ENCODE peak calls at places on chromosomes 16 and 17, in nine cellular contexts. One of them, this sample, is unnamed.

GRCh38 chr16:67244387-67245188 is 2.7 kb downstream of the FHOD1 start:
- DNase-seq in activated gamma-delta T cell treated with Interleukin-2 at 50 U/mL for 16 hours: peak; percentile 78
- DNase-seq in activated effector memory CD4-positive, alpha-beta T cell treated with Interleukin-2 at 50 U/mL for 16 hours: peak; percentile 65
- DNase-seq in Calu3: peak; percentile 45
- DNase-seq in activated CD8-positive, alpha-beta memory T cell treated with anti-CD3 and anti-CD28 coated beads for 48 hours: peak; percentile 44
- DNase-seq in GM12891: peak; percentile 79
- DNase-seq in C1 segment of cervical spinal cord: peak; percentile 72
- DNase-seq in astrocyte of the cerebellum: peak; percentile 53
- DNase-seq in amniotic stem cell: peak; percentile 83
- DNase-seq in this sample: no peak

GRCh38 chr17:7408341-7408740 is 696 bp downstream of the NLGN2 start:
- DNase-seq in activated gamma-delta T cell treated with Interleukin-2 at 50 U/mL for 16 hours: peak; percentile 26
- DNase-seq in activated effector memory CD4-positive, alpha-beta T cell treated with Interleukin-2 at 50 U/mL for 16 hours: peak; percentile 18
- DNase-seq in Calu3: no peak
- DNase-seq in activated CD8-positive, alpha-beta memory T cell treated with anti-CD3 and anti-CD28 coated beads for 48 hours: no peak
- DNase-seq in GM12891: no peak
- DNase-seq in C1 segment of cervical spinal cord: no peak
- DNase-seq in astrocyte of the cerebellum: no peak
- DNase-seq in amniotic stem cell: no peak
- DNase-seq in this sample: no peak

GRCh38 chr16:9042943-9043680 is 48.3 kb upstream of the HAPSTR1 start:
- DNase-seq in activated gamma-delta T cell treated with Interleukin-2 at 50 U/mL for 16 hours: no peak
- DNase-seq in activated effector memory CD4-positive, alpha-beta T cell treated with Interleukin-2 at 50 U/mL for 16 hours: no peak
- DNase-seq in Calu3: no peak
- DNase-seq in activated CD8-positive, alpha-beta memory T cell treated with anti-CD3 and anti-CD28 coated beads for 48 hours: no peak
- DNase-seq in GM12891: no peak
- DNase-seq in C1 segment of cervical spinal cord: no peak
- DNase-seq in astrocyte of the cerebellum: peak; percentile 53
- DNase-seq in amniotic stem cell: peak; percentile 61
- DNase-seq in this sample: no peak

GRCh38 chr16:85354623-85355514 is 242.6 kb upstream of the CIBAR2 start:
- DNase-seq in activated gamma-delta T cell treated with Interleukin-2 at 50 U/mL for 16 hours: no peak
- DNase-seq in activated effector memory CD4-positive, alpha-beta T cell treated with Interleukin-2 at 50 U/mL for 16 hours: no peak
- DNase-seq in Calu3: no peak
- DNase-seq in activated CD8-positive, alpha-beta memory T cell treated with anti-CD3 and anti-CD28 coated beads for 48 hours: no peak
- DNase-seq in GM12891: no peak
- DNase-seq in C1 segment of cervical spinal cord: no peak
- DNase-seq in astrocyte of the cerebellum: peak; percentile 60
- DNase-seq in amniotic stem cell: peak; percentile 54
- DNase-seq in this sample: no peak

GRCh38 chr16:49674255-49674980 is 181.5 kb downstream of the ZNF423 start:
- DNase-seq in activated gamma-delta T cell treated with Interleukin-2 at 50 U/mL for 16 hours: no peak
- DNase-seq in activated effector memory CD4-positive, alpha-beta T cell treated with Interleukin-2 at 50 U/mL for 16 hours: no peak
- DNase-seq in Calu3: no peak
- DNase-seq in activated CD8-positive, alpha-beta memory T cell treated with anti-CD3 and anti-CD28 coated beads for 48 hours: no peak
- DNase-seq in GM12891: no peak
- DNase-seq in C1 segment of cervical spinal cord: no peak
- DNase-seq in astrocyte of the cerebellum: no peak
- DNase-seq in amniotic stem cell: no peak
- DNase-seq in this sample: no peak

GRCh38 chr17:31596382-31597323 is 205.2 kb downstream of the RAB11FIP4 start:
- DNase-seq in activated gamma-delta T cell treated with Interleukin-2 at 50 U/mL for 16 hours: no peak
- DNase-seq in activated effector memory CD4-positive, alpha-beta T cell treated with Interleukin-2 at 50 U/mL for 16 hours: no peak
- DNase-seq in Calu3: peak; percentile 86
- DNase-seq in activated CD8-positive, alpha-beta memory T cell treated with anti-CD3 and anti-CD28 coated beads for 48 hours: no peak
- DNase-seq in GM12891: peak; percentile 50
- DNase-seq in C1 segment of cervical spinal cord: peak; percentile 56
- DNase-seq in astrocyte of the cerebellum: peak; percentile 82
- DNase-seq in amniotic stem cell: peak; percentile 95
- DNase-seq in this sample: no peak

GRCh38 chr16:74862743-74863244 is 88.2 kb upstream of the FA2H start:
- DNase-seq in activated gamma-delta T cell treated with Interleukin-2 at 50 U/mL for 16 hours: no peak
- DNase-seq in activated effector memory CD4-positive, alpha-beta T cell treated with Interleukin-2 at 50 U/mL for 16 hours: no peak
- DNase-seq in Calu3: peak; percentile 45
- DNase-seq in activated CD8-positive, alpha-beta memory T cell treated with anti-CD3 and anti-CD28 coated beads for 48 hours: no peak
- DNase-seq in GM12891: peak; percentile 54
- DNase-seq in C1 segment of cervical spinal cord: no peak
- DNase-seq in astrocyte of the cerebellum: peak; percentile 22
- DNase-seq in amniotic stem cell: peak; percentile 15
- DNase-seq in this sample: peak; percentile 58

GRCh38 chr17:36506249-36506826 is 19.9 kb downstream of the ZNHIT3 start:
- DNase-seq in activated gamma-delta T cell treated with Interleukin-2 at 50 U/mL for 16 hours: no peak
- DNase-seq in activated effector memory CD4-positive, alpha-beta T cell treated with Interleukin-2 at 50 U/mL for 16 hours: no peak
- DNase-seq in Calu3: no peak
- DNase-seq in activated CD8-positive, alpha-beta memory T cell treated with anti-CD3 and anti-CD28 coated beads for 48 hours: no peak
- DNase-seq in GM12891: no peak
- DNase-seq in C1 segment of cervical spinal cord: no peak
- DNase-seq in astrocyte of the cerebellum: no peak
- DNase-seq in amniotic stem cell: no peak
- DNase-seq in this sample: no peak

GRCh38 chr17:16911141-16911937 is 60.6 kb downstream of the TNFRSF13B start:
- DNase-seq in activated gamma-delta T cell treated with Interleukin-2 at 50 U/mL for 16 hours: no peak
- DNase-seq in activated effector memory CD4-positive, alpha-beta T cell treated with Interleukin-2 at 50 U/mL for 16 hours: no peak
- DNase-seq in Calu3: no peak
- DNase-seq in activated CD8-positive, alpha-beta memory T cell treated with anti-CD3 and anti-CD28 coated beads for 48 hours: no peak
- DNase-seq in GM12891: no peak
- DNase-seq in C1 segment of cervical spinal cord: peak; percentile 30
- DNase-seq in astrocyte of the cerebellum: no peak
- DNase-seq in amniotic stem cell: no peak
- DNase-seq in this sample: peak; percentile 62

GRCh38 chr17:10702574-10702973 is 5.2 kb downstream of the ADPRM start:
- DNase-seq in activated gamma-delta T cell treated with Interleukin-2 at 50 U/mL for 16 hours: no peak
- DNase-seq in activated effector memory CD4-positive, alpha-beta T cell treated with Interleukin-2 at 50 U/mL for 16 hours: no peak
- DNase-seq in Calu3: no peak
- DNase-seq in activated CD8-positive, alpha-beta memory T cell treated with anti-CD3 and anti-CD28 coated beads for 48 hours: no peak
- DNase-seq in GM12891: no peak
- DNase-seq in C1 segment of cervical spinal cord: no peak
- DNase-seq in astrocyte of the cerebellum: no peak
- DNase-seq in amniotic stem cell: no peak
- DNase-seq in this sample: no peak

GRCh38 chr16:81136331-81137011 is 40.3 kb upstream of the GCSH start:
- DNase-seq in activated gamma-delta T cell treated with Interleukin-2 at 50 U/mL for 16 hours: no peak
- DNase-seq in activated effector memory CD4-positive, alpha-beta T cell treated with Interleukin-2 at 50 U/mL for 16 hours: no peak
- DNase-seq in Calu3: no peak
- DNase-seq in activated CD8-positive, alpha-beta memory T cell treated with anti-CD3 and anti-CD28 coated beads for 48 hours: no peak
- DNase-seq in GM12891: no peak
- DNase-seq in C1 segment of cervical spinal cord: peak; percentile 3
- DNase-seq in astrocyte of the cerebellum: no peak
- DNase-seq in amniotic stem cell: no peak
- DNase-seq in this sample: no peak

GRCh38 chr16:79790854-79791253 is 190.3 kb upstream of the MAF start:
- DNase-seq in activated gamma-delta T cell treated with Interleukin-2 at 50 U/mL for 16 hours: no peak
- DNase-seq in activated effector memory CD4-positive, alpha-beta T cell treated with Interleukin-2 at 50 U/mL for 16 hours: no peak
- DNase-seq in Calu3: no peak
- DNase-seq in activated CD8-positive, alpha-beta memory T cell treated with anti-CD3 and anti-CD28 coated beads for 48 hours: no peak
- DNase-seq in GM12891: no peak
- DNase-seq in C1 segment of cervical spinal cord: no peak
- DNase-seq in astrocyte of the cerebellum: no peak
- DNase-seq in amniotic stem cell: no peak
- DNase-seq in this sample: no peak

GRCh38 chr16:1815461-1815860 is 11.2 kb downstream of the HAGH start:
- DNase-seq in activated gamma-delta T cell treated with Interleukin-2 at 50 U/mL for 16 hours: no peak
- DNase-seq in activated effector memory CD4-positive, alpha-beta T cell treated with Interleukin-2 at 50 U/mL for 16 hours: no peak
- DNase-seq in Calu3: no peak
- DNase-seq in activated CD8-positive, alpha-beta memory T cell treated with anti-CD3 and anti-CD28 coated beads for 48 hours: no peak
- DNase-seq in GM12891: no peak
- DNase-seq in C1 segment of cervical spinal cord: no peak
- DNase-seq in astrocyte of the cerebellum: no peak
- DNase-seq in amniotic stem cell: no peak
- DNase-seq in this sample: no peak

GRCh38 chr17:42403150-42403549 is 14.9 kb upstream of the STAT3 start:
- DNase-seq in activated gamma-delta T cell treated with Interleukin-2 at 50 U/mL for 16 hours: peak; percentile 42
- DNase-seq in activated effector memory CD4-positive, alpha-beta T cell treated with Interleukin-2 at 50 U/mL for 16 hours: peak; percentile 14
- DNase-seq in Calu3: peak; percentile 69
- DNase-seq in activated CD8-positive, alpha-beta memory T cell treated with anti-CD3 and anti-CD28 coated beads for 48 hours: no peak
- DNase-seq in GM12891: no peak
- DNase-seq in C1 segment of cervical spinal cord: no peak
- DNase-seq in astrocyte of the cerebellum: no peak
- DNase-seq in amniotic stem cell: no peak
- DNase-seq in this sample: no peak

GRCh38 chr17:54968954-54969400 is 412 bp downstream of the STXBP4 start:
- DNase-seq in activated gamma-delta T cell treated with Interleukin-2 at 50 U/mL for 16 hours: peak; percentile 13
- DNase-seq in activated effector memory CD4-positive, alpha-beta T cell treated with Interleukin-2 at 50 U/mL for 16 hours: no peak
- DNase-seq in Calu3: peak; percentile 2
- DNase-seq in activated CD8-positive, alpha-beta memory T cell treated with anti-CD3 and anti-CD28 coated beads for 48 hours: no peak
- DNase-seq in GM12891: peak; percentile 11
- DNase-seq in C1 segment of cervical spinal cord: peak; percentile 69
- DNase-seq in astrocyte of the cerebellum: no peak
- DNase-seq in amniotic stem cell: peak; percentile 45
- DNase-seq in this sample: peak; percentile 6

GRCh38 chr16:56658476-56658875 is 717 bp downstream of the MT1F start:
- DNase-seq in activated gamma-delta T cell treated with Interleukin-2 at 50 U/mL for 16 hours: no peak
- DNase-seq in activated effector memory CD4-positive, alpha-beta T cell treated with Interleukin-2 at 50 U/mL for 16 hours: no peak
- DNase-seq in Calu3: no peak
- DNase-seq in activated CD8-positive, alpha-beta memory T cell treated with anti-CD3 and anti-CD28 coated beads for 48 hours: no peak
- DNase-seq in GM12891: no peak
- DNase-seq in C1 segment of cervical spinal cord: no peak
- DNase-seq in astrocyte of the cerebellum: no peak
- DNase-seq in amniotic stem cell: no peak
- DNase-seq in this sample: no peak

GRCh38 chr17:51085150-51085805 is 35.4 kb downstream of the SPAG9 start:
- DNase-seq in activated gamma-delta T cell treated with Interleukin-2 at 50 U/mL for 16 hours: no peak
- DNase-seq in activated effector memory CD4-positive, alpha-beta T cell treated with Interleukin-2 at 50 U/mL for 16 hours: no peak
- DNase-seq in Calu3: no peak
- DNase-seq in activated CD8-positive, alpha-beta memory T cell treated with anti-CD3 and anti-CD28 coated beads for 48 hours: no peak
- DNase-seq in GM12891: no peak
- DNase-seq in C1 segment of cervical spinal cord: no peak
- DNase-seq in astrocyte of the cerebellum: no peak
- DNase-seq in amniotic stem cell: no peak
- DNase-seq in this sample: no peak

GRCh38 chr16:12898556-12898955 is 2.8 kb upstream of the SHISA9 start:
- DNase-seq in activated gamma-delta T cell treated with Interleukin-2 at 50 U/mL for 16 hours: no peak
- DNase-seq in activated effector memory CD4-positive, alpha-beta T cell treated with Interleukin-2 at 50 U/mL for 16 hours: no peak
- DNase-seq in Calu3: no peak
- DNase-seq in activated CD8-positive, alpha-beta memory T cell treated with anti-CD3 and anti-CD28 coated beads for 48 hours: no peak
- DNase-seq in GM12891: no peak
- DNase-seq in C1 segment of cervical spinal cord: no peak
- DNase-seq in astrocyte of the cerebellum: no peak
- DNase-seq in amniotic stem cell: no peak
- DNase-seq in this sample: no peak

GRCh38 chr17:82705756-82706155 is 7.3 kb upstream of the RAB40B start:
- DNase-seq in activated gamma-delta T cell treated with Interleukin-2 at 50 U/mL for 16 hours: no peak
- DNase-seq in activated effector memory CD4-positive, alpha-beta T cell treated with Interleukin-2 at 50 U/mL for 16 hours: no peak
- DNase-seq in Calu3: no peak
- DNase-seq in activated CD8-positive, alpha-beta memory T cell treated with anti-CD3 and anti-CD28 coated beads for 48 hours: no peak
- DNase-seq in GM12891: no peak
- DNase-seq in C1 segment of cervical spinal cord: no peak
- DNase-seq in astrocyte of the cerebellum: no peak
- DNase-seq in amniotic stem cell: no peak
- DNase-seq in this sample: no peak

GRCh38 chr17:55062921-55063320 is 94.4 kb downstream of the STXBP4 start:
- DNase-seq in activated gamma-delta T cell treated with Interleukin-2 at 50 U/mL for 16 hours: no peak
- DNase-seq in activated effector memory CD4-positive, alpha-beta T cell treated with Interleukin-2 at 50 U/mL for 16 hours: no peak
- DNase-seq in Calu3: no peak
- DNase-seq in activated CD8-positive, alpha-beta memory T cell treated with anti-CD3 and anti-CD28 coated beads for 48 hours: no peak
- DNase-seq in GM12891: no peak
- DNase-seq in C1 segment of cervical spinal cord: no peak
- DNase-seq in astrocyte of the cerebellum: no peak
- DNase-seq in amniotic stem cell: no peak
- DNase-seq in this sample: no peak

GRCh38 chr16:83031524-83031923 is 404.8 kb downstream of the CDH13 start:
- DNase-seq in activated gamma-delta T cell treated with Interleukin-2 at 50 U/mL for 16 hours: no peak
- DNase-seq in activated effector memory CD4-positive, alpha-beta T cell treated with Interleukin-2 at 50 U/mL for 16 hours: no peak
- DNase-seq in Calu3: no peak
- DNase-seq in activated CD8-positive, alpha-beta memory T cell treated with anti-CD3 and anti-CD28 coated beads for 48 hours: no peak
- DNase-seq in GM12891: no peak
- DNase-seq in C1 segment of cervical spinal cord: no peak
- DNase-seq in astrocyte of the cerebellum: no peak
- DNase-seq in amniotic stem cell: no peak
- DNase-seq in this sample: no peak

GRCh38 chr16:86033971-86034370 is 135.0 kb downstream of the IRF8 start:
- DNase-seq in activated gamma-delta T cell treated with Interleukin-2 at 50 U/mL for 16 hours: no peak
- DNase-seq in activated effector memory CD4-positive, alpha-beta T cell treated with Interleukin-2 at 50 U/mL for 16 hours: no peak
- DNase-seq in Calu3: no peak
- DNase-seq in activated CD8-positive, alpha-beta memory T cell treated with anti-CD3 and anti-CD28 coated beads for 48 hours: no peak
- DNase-seq in GM12891: no peak
- DNase-seq in C1 segment of cervical spinal cord: no peak
- DNase-seq in astrocyte of the cerebellum: no peak
- DNase-seq in amniotic stem cell: no peak
- DNase-seq in this sample: no peak

GRCh38 chr16:73228649-73229048 is 180.7 kb upstream of the ZFHX3 start:
- DNase-seq in activated gamma-delta T cell treated with Interleukin-2 at 50 U/mL for 16 hours: no peak
- DNase-seq in activated effector memory CD4-positive, alpha-beta T cell treated with Interleukin-2 at 50 U/mL for 16 hours: no peak
- DNase-seq in Calu3: no peak
- DNase-seq in activated CD8-positive, alpha-beta memory T cell treated with anti-CD3 and anti-CD28 coated beads for 48 hours: no peak
- DNase-seq in GM12891: no peak
- DNase-seq in C1 segment of cervical spinal cord: no peak
- DNase-seq in astrocyte of the cerebellum: peak; percentile 35
- DNase-seq in amniotic stem cell: peak; percentile 68
- DNase-seq in this sample: no peak

GRCh38 chr17:74274703-74275340 is 788 bp downstream of the DNAI2 start:
- DNase-seq in activated gamma-delta T cell treated with Interleukin-2 at 50 U/mL for 16 hours: no peak
- DNase-seq in activated effector memory CD4-positive, alpha-beta T cell treated with Interleukin-2 at 50 U/mL for 16 hours: no peak
- DNase-seq in Calu3: no peak
- DNase-seq in activated CD8-positive, alpha-beta memory T cell treated with anti-CD3 and anti-CD28 coated beads for 48 hours: no peak
- DNase-seq in GM12891: no peak
- DNase-seq in C1 segment of cervical spinal cord: no peak
- DNase-seq in astrocyte of the cerebellum: no peak
- DNase-seq in amniotic stem cell: no peak
- DNase-seq in this sample: no peak

GRCh38 chr17:1035546-1036170 is 38.7 kb downstream of the TIMM22 start:
- DNase-seq in activated gamma-delta T cell treated with Interleukin-2 at 50 U/mL for 16 hours: no peak
- DNase-seq in activated effector memory CD4-positive, alpha-beta T cell treated with Interleukin-2 at 50 U/mL for 16 hours: no peak
- DNase-seq in Calu3: no peak
- DNase-seq in activated CD8-positive, alpha-beta memory T cell treated with anti-CD3 and anti-CD28 coated beads for 48 hours: no peak
- DNase-seq in GM12891: no peak
- DNase-seq in C1 segment of cervical spinal cord: no peak
- DNase-seq in astrocyte of the cerebellum: no peak
- DNase-seq in amniotic stem cell: no peak
- DNase-seq in this sample: no peak

GRCh38 chr16:48505705-48506104 is 104.3 kb downstream of the N4BP1 start:
- DNase-seq in activated gamma-delta T cell treated with Interleukin-2 at 50 U/mL for 16 hours: no peak
- DNase-seq in activated effector memory CD4-positive, alpha-beta T cell treated with Interleukin-2 at 50 U/mL for 16 hours: no peak
- DNase-seq in Calu3: no peak
- DNase-seq in activated CD8-positive, alpha-beta memory T cell treated with anti-CD3 and anti-CD28 coated beads for 48 hours: no peak
- DNase-seq in GM12891: no peak
- DNase-seq in C1 segment of cervical spinal cord: no peak
- DNase-seq in astrocyte of the cerebellum: no peak
- DNase-seq in amniotic stem cell: no peak
- DNase-seq in this sample: no peak

This sample was measured in frontal cortex.